ENCODE peak calls at places on chromosome 11, in four cellular contexts. One of them, this sample, is unnamed.

GRCh38 chr11:132131051-132131450 is 760.6 kb downstream of the NTM start:
- DNase-seq in CD8-positive, alpha-beta T cell: no peak
- DNase-seq in left colon: no peak
- DNase-seq in activated CD8-positive, alpha-beta T cell treated with anti-CD3 and anti-CD28 coated beads for 36 hours: no peak
- DNase-seq in this sample: no peak

GRCh38 chr11:18013790-18014507 is 1.1 kb upstream of the SERGEF start:
- DNase-seq in CD8-positive, alpha-beta T cell: no peak
- DNase-seq in left colon: no peak
- DNase-seq in activated CD8-positive, alpha-beta T cell treated with anti-CD3 and anti-CD28 coated beads for 36 hours: peak; percentile 9
- DNase-seq in this sample: peak; percentile 12

GRCh38 chr11:36306888-36307287 is 10.8 kb downstream of the PRR5L start:
- DNase-seq in CD8-positive, alpha-beta T cell: no peak
- DNase-seq in left colon: no peak
- DNase-seq in activated CD8-positive, alpha-beta T cell treated with anti-CD3 and anti-CD28 coated beads for 36 hours: peak; percentile 36
- DNase-seq in this sample: no peak

GRCh38 chr11:11531127-11531526 is 90.7 kb downstream of the GALNT18 start:
- DNase-seq in CD8-positive, alpha-beta T cell: no peak
- DNase-seq in left colon: no peak
- DNase-seq in activated CD8-positive, alpha-beta T cell treated with anti-CD3 and anti-CD28 coated beads for 36 hours: no peak
- DNase-seq in this sample: no peak

GRCh38 chr11:120130991-120131760 is 6.7 kb downstream of the TRIM29 start:
- DNase-seq in CD8-positive, alpha-beta T cell: no peak
- DNase-seq in left colon: peak; percentile 20
- DNase-seq in activated CD8-positive, alpha-beta T cell treated with anti-CD3 and anti-CD28 coated beads for 36 hours: no peak
- DNase-seq in this sample: no peak

GRCh38 chr11:46006418-46007070 is 84.1 kb downstream of the LARGE2 start:
- DNase-seq in CD8-positive, alpha-beta T cell: no peak
- DNase-seq in left colon: no peak
- DNase-seq in activated CD8-positive, alpha-beta T cell treated with anti-CD3 and anti-CD28 coated beads for 36 hours: peak; percentile 13
- DNase-seq in this sample: peak; percentile 77

GRCh38 chr11:95611827-95612226 is 177.8 kb downstream of the FAM76B start:
- DNase-seq in CD8-positive, alpha-beta T cell: no peak
- DNase-seq in left colon: no peak
- DNase-seq in activated CD8-positive, alpha-beta T cell treated with anti-CD3 and anti-CD28 coated beads for 36 hours: no peak
- DNase-seq in this sample: no peak

GRCh38 chr11:119361961-119362725 is 15.6 kb upstream of the MFRP start:
- DNase-seq in CD8-positive, alpha-beta T cell: no peak
- DNase-seq in left colon: no peak
- DNase-seq in activated CD8-positive, alpha-beta T cell treated with anti-CD3 and anti-CD28 coated beads for 36 hours: no peak
- DNase-seq in this sample: no peak

GRCh38 chr11:105033781-105034180 is 1.2 kb downstream of the CASP1 start:
- DNase-seq in CD8-positive, alpha-beta T cell: no peak
- DNase-seq in left colon: no peak
- DNase-seq in activated CD8-positive, alpha-beta T cell treated with anti-CD3 and anti-CD28 coated beads for 36 hours: no peak
- DNase-seq in this sample: no peak

GRCh38 chr11:117929568-117930207 is 486 bp upstream of the TMPRSS13 start:
- DNase-seq in CD8-positive, alpha-beta T cell: no peak
- DNase-seq in left colon: no peak
- DNase-seq in activated CD8-positive, alpha-beta T cell treated with anti-CD3 and anti-CD28 coated beads for 36 hours: no peak
- DNase-seq in this sample: no peak

GRCh38 chr11:72426054-72426757 is 8.1 kb downstream of the CLPB start:
- DNase-seq in CD8-positive, alpha-beta T cell: no peak
- DNase-seq in left colon: no peak
- DNase-seq in activated CD8-positive, alpha-beta T cell treated with anti-CD3 and anti-CD28 coated beads for 36 hours: no peak
- DNase-seq in this sample: no peak

GRCh38 chr11:808427-809286 is 1.1 kb upstream of the RPLP2 start:
- DNase-seq in CD8-positive, alpha-beta T cell: no peak
- DNase-seq in left colon: no peak
- DNase-seq in activated CD8-positive, alpha-beta T cell treated with anti-CD3 and anti-CD28 coated beads for 36 hours: peak; percentile 58
- DNase-seq in this sample: peak; percentile 70

GRCh38 chr11:120565436-120566155 is 54.0 kb downstream of the GRIK4 start:
- DNase-seq in CD8-positive, alpha-beta T cell: no peak
- DNase-seq in left colon: no peak
- DNase-seq in activated CD8-positive, alpha-beta T cell treated with anti-CD3 and anti-CD28 coated beads for 36 hours: no peak
- DNase-seq in this sample: no peak

GRCh38 chr11:95849087-95849825 is 59.0 kb downstream of the CEP57 start:
- DNase-seq in CD8-positive, alpha-beta T cell: no peak
- DNase-seq in left colon: peak; percentile 35
- DNase-seq in activated CD8-positive, alpha-beta T cell treated with anti-CD3 and anti-CD28 coated beads for 36 hours: peak; percentile 44
- DNase-seq in this sample: peak; percentile 31

GRCh38 chr11:10044618-10045017 is 249.4 kb downstream of the SBF2 start:
- DNase-seq in CD8-positive, alpha-beta T cell: no peak
- DNase-seq in left colon: no peak
- DNase-seq in activated CD8-positive, alpha-beta T cell treated with anti-CD3 and anti-CD28 coated beads for 36 hours: peak; percentile 10
- DNase-seq in this sample: peak; percentile 18

GRCh38 chr11:65650547-65651338 is 12.0 kb downstream of the RELA start:
- DNase-seq in CD8-positive, alpha-beta T cell: no peak
- DNase-seq in left colon: peak; percentile 37
- DNase-seq in activated CD8-positive, alpha-beta T cell treated with anti-CD3 and anti-CD28 coated beads for 36 hours: no peak
- DNase-seq in this sample: no peak

GRCh38 chr11:93192163-93192562 is 5.6 kb downstream of the SLC36A4 start:
- DNase-seq in CD8-positive, alpha-beta T cell: no peak
- DNase-seq in left colon: no peak
- DNase-seq in activated CD8-positive, alpha-beta T cell treated with anti-CD3 and anti-CD28 coated beads for 36 hours: no peak
- DNase-seq in this sample: no peak

This sample was measured in GM12865.